ENCODE peak calls at places on chromosomes 3 and 15, in nine cellular contexts. Q is B cell; S is EL; B is activated CD4-positive, CD25-positive, alpha-beta regulatory T cell; I is CD8-positive, alpha-beta memory T cell; R is left ventricle myocardium inferior; D is dorsolateral prefrontal cortex; C is skeletal muscle cell; X is stimulated activated CD8-positive, alpha-beta memory T cell treated with anti-CD3 and anti-CD28 coated beads, Interleukin-15, amount 100 ng/mL, for 1 hour. E is an unnamed sample.

GRCh38 chr3:137568880-137569279 is 195.2 kb upstream of the SOX14 start:
- DNase-seq in R (no peak), D (no peak), X (no peak), S (no peak), B (no peak), Q (no peak), C (no peak), I (no peak), E (no peak)

GRCh38 chr3:185820973-185821758 is 3.7 kb downstream of the IGF2BP2 start:
- DNase-seq in I (no peak), Q (no peak), D (no peak), R (no peak), X (no peak), C (peak; percentile 75), B (no peak), S (peak; percentile 93), E (no peak)

GRCh38 chr15:101322849-101323477 is 27.9 kb upstream of the SNRPA1 start:
- DNase-seq in C (no peak), X (no peak), B (no peak), Q (no peak), S (no peak), D (no peak), R (no peak), I (no peak), E (no peak)

GRCh38 chr15:81449836-81450474 is 75.9 kb upstream of the TMC3 start:
- DNase-seq in X (no peak), C (no peak), S (no peak), Q (no peak), R (no peak), I (no peak), D (no peak), B (no peak), E (no peak)

GRCh38 chr3:69499899-69500316 is 114.0 kb upstream of the FRMD4B start:
- DNase-seq in B (no peak), I (no peak), S (peak; percentile 8), X (no peak), Q (no peak), R (peak; percentile 50), D (no peak), C (peak; percentile 37), E (no peak)

GRCh38 chr3:14000556-14000955 is 120.7 kb upstream of the WNT7A start:
- DNase-seq in I (no peak), Q (no peak), R (no peak), X (no peak), S (no peak), B (no peak), C (no peak), D (no peak), E (no peak)

GRCh38 chr3:135895734-135896121 is 69.8 kb upstream of the PPP2R3A start:
- DNase-seq in X (no peak), I (no peak), C (no peak), B (no peak), R (no peak), D (no peak), Q (no peak), S (peak; percentile 22), E (no peak)

GRCh38 chr3:175088981-175089380 is 229.8 kb downstream of the NAALADL2 start:
- DNase-seq in R (no peak), C (no peak), D (peak; percentile 4), X (no peak), I (no peak), Q (no peak), S (no peak), B (no peak), E (no peak)

GRCh38 chr15:70524470-70524869 is 238.9 kb downstream of the UACA start:
- DNase-seq in Q (no peak), S (no peak), X (no peak), C (no peak), I (no peak), D (no peak), B (no peak), R (no peak), E (no peak)

GRCh38 chr3:30347679-30348216 is 258.7 kb upstream of the TGFBR2 start:
- DNase-seq in R (no peak), I (no peak), S (peak; percentile 92), B (no peak), D (no peak), Q (no peak), C (peak; percentile 93), X (no peak), E (peak; percentile 15)

GRCh38 chr3:138594150-138594934 is at the start of gene CEP70:
- DNase-seq in I (peak; percentile 91), D (peak; percentile 91), S (peak; percentile 95), C (peak; percentile 77), Q (peak; percentile 83), B (no peak), R (peak; percentile 94), X (peak; percentile 74), E (peak; percentile 73)

GRCh38 chr3:155730843-155731242 is 14.0 kb downstream of the PLCH1 start:
- DNase-seq in C (no peak), B (no peak), I (no peak), R (no peak), Q (no peak), D (no peak), S (no peak), X (no peak), E (no peak)

GRCh38 chr3:184143327-184143726 is 8.2 kb downstream of the EIF2B5 start:
- DNase-seq in Q (no peak), R (no peak), I (no peak), C (no peak), X (no peak), B (no peak), D (no peak), S (no peak), E (no peak)

GRCh38 chr3:11390411-11391171 is 118.4 kb downstream of the ATG7 start:
- DNase-seq in Q (no peak), D (no peak), B (no peak), X (no peak), C (no peak), S (no peak), I (no peak), R (no peak), E (no peak)

GRCh38 chr15:42457445-42458442 is 33.2 kb downstream of the ZNF106 start:
- DNase-seq in B (no peak), D (no peak), Q (no peak), S (peak; percentile 89), X (no peak), R (peak; percentile 70), I (no peak), C (peak; percentile 87), E (peak; percentile 30)

GRCh38 chr15:57044072-57044702 is 125.7 kb downstream of the TCF12 start:
- DNase-seq in S (no peak), I (no peak), Q (no peak), R (no peak), X (no peak), B (no peak), D (no peak), C (no peak), E (no peak)

GRCh38 chr3:196513697-196514349 is 1.3 kb downstream of the SMCO1 start:
- DNase-seq in R (no peak), C (no peak), S (peak; percentile 81), X (no peak), I (no peak), B (no peak), D (no peak), Q (no peak), E (no peak)

GRCh38 chr15:34708422-34708821 is 46.4 kb downstream of the GJD2 start:
- DNase-seq in I (no peak), Q (no peak), D (peak; percentile 16), B (no peak), X (no peak), R (no peak), C (no peak), S (peak; percentile 54), E (peak; percentile 4)

GRCh38 chr3:171453175-171453868 is 6.9 kb downstream of the TNIK start:
- DNase-seq in R (no peak), C (no peak), X (no peak), D (no peak), S (no peak), B (no peak), I (no peak), Q (no peak), E (no peak)

GRCh38 chr15:98567951-98568350 is 80.4 kb upstream of the IGF1R start:
- DNase-seq in D (no peak), R (no peak), B (no peak), C (no peak), X (no peak), S (peak; percentile 11), Q (no peak), I (no peak), E (no peak)

GRCh38 chr15:47599806-47600205 is 117.5 kb upstream of the SEMA6D start:
- DNase-seq in Q (no peak), I (no peak), S (no peak), R (no peak), B (no peak), D (no peak), C (no peak), X (no peak), E (no peak)

GRCh38 chr3:58383904-58384303 is 49.7 kb downstream of the PDHB start:
- DNase-seq in R (no peak), S (peak; percentile 97), D (peak; percentile 25), I (no peak), C (peak; percentile 99), B (no peak), X (no peak), Q (no peak), E (no peak)

GRCh38 chr3:44442591-44443309 is 34.7 kb downstream of the ZNF445 start:
- DNase-seq in D (no peak), I (no peak), X (no peak), S (no peak), C (no peak), R (no peak), Q (no peak), B (no peak), E (no peak)

GRCh38 chr3:184361932-184362667 is 590 bp downstream of the POLR2H start:
- DNase-seq in I (peak; percentile 27), B (no peak), S (peak; percentile 77), C (no peak), X (no peak), Q (peak; percentile 69), R (peak; percentile 68), D (peak; percentile 43), E (no peak)

GRCh38 chr3:40016391-40016790 is 207.0 kb downstream of the MYRIP start:
- DNase-seq in Q (no peak), S (no peak), R (no peak), X (no peak), C (no peak), D (no peak), B (no peak), I (no peak), E (no peak)

GRCh38 chr3:173584834-173585831 is 187.6 kb downstream of the NLGN1 start:
- DNase-seq in S (peak; percentile 83), D (peak; percentile 76), R (peak; percentile 25), C (peak; percentile 25), I (no peak), Q (no peak), X (no peak), B (no peak), E (no peak)

GRCh38 chr3:197750396-197750831 is 731 bp downstream of the FYTTD1 start:
- DNase-seq in C (no peak), B (no peak), R (peak; percentile 70), D (peak; percentile 65), I (peak; percentile 49), Q (peak; percentile 82), S (peak; percentile 69), X (peak; percentile 22), E (peak; percentile 53)

GRCh38 chr3:100893590-100893989 is 99.6 kb downstream of the ABI3BP start:
- DNase-seq in D (no peak), B (no peak), X (no peak), Q (no peak), C (no peak), R (no peak), I (no peak), S (peak; percentile 36), E (no peak)

GRCh38 chr3:37938011-37938410 is 52.6 kb upstream of the VILL start:
- DNase-seq in X (no peak), I (no peak), C (no peak), R (no peak), D (no peak), Q (no peak), B (no peak), S (no peak), E (no peak)

GRCh38 chr15:99371180-99372103 is 120.2 kb downstream of the LRRC28 start:
- DNase-seq in D (no peak), S (no peak), I (no peak), B (no peak), X (no peak), Q (no peak), C (no peak), R (no peak), E (peak; percentile 31)

GRCh38 chr15:81752149-81752942 is 293.5 kb downstream of the MEX3B start:
- DNase-seq in R (peak; percentile 59), Q (no peak), I (no peak), D (peak; percentile 24), C (peak; percentile 43), X (no peak), B (no peak), S (peak; percentile 13), E (no peak)

E was measured in GM12864.